ENCODE peak calls at places on chromosomes 7 and 10, in ten cellular contexts. Z is left ventricle myocardium inferior; W is esophagus muscularis mucosa; U is breast epithelium; R is effector memory CD4-positive, alpha-beta T cell; Y is spleen; B is uterus; S is A673; I is keratinocyte; X is psoas muscle. J is an unnamed sample.

GRCh38 chr10:132489704-132490534 is 47.7 kb upstream of the INPP5A start:
- DNase-seq in B (peak; percentile 10), U (no peak), R (no peak), I (no peak), Y (peak; percentile 51), Z (no peak), S (no peak), X (no peak), W (no peak), J (no peak)

GRCh38 chr7:128915271-128915819 is 4.8 kb upstream of the KCP start:
- DNase-seq in W (no peak), I (no peak), B (no peak), U (no peak), S (no peak), Y (peak; percentile 72), X (no peak), Z (no peak), R (no peak), J (no peak)

GRCh38 chr7:105024734-105025133 is 10.7 kb downstream of the KMT2E start:
- DNase-seq in B (no peak), I (no peak), Z (no peak), S (no peak), R (no peak), Y (no peak), W (no peak), U (no peak), X (no peak), J (no peak)

GRCh38 chr10:110681023-110681681 is 37.0 kb downstream of the RBM20 start:
- DNase-seq in U (no peak), R (no peak), S (peak; percentile 77), Z (peak; percentile 31), X (peak; percentile 34), B (no peak), W (no peak), I (no peak), Y (no peak), J (no peak)

GRCh38 chr10:129659881-129660280 is 192.8 kb downstream of the MGMT start:
- DNase-seq in Z (no peak), Y (no peak), I (no peak), U (no peak), R (no peak), X (no peak), S (peak; percentile 79), B (no peak), W (peak; percentile 66), J (no peak)

GRCh38 chr7:1910081-1910685 is 240.1 kb downstream of the ELFN1 start:
- DNase-seq in Y (no peak), W (no peak), I (no peak), R (no peak), X (no peak), U (no peak), B (no peak), Z (no peak), S (no peak), J (no peak)

GRCh38 chr7:71320916-71321315 is 189.0 kb downstream of the GALNT17 start:
- DNase-seq in I (no peak), S (no peak), W (no peak), B (no peak), U (no peak), Z (no peak), X (no peak), R (no peak), Y (no peak), J (no peak)

GRCh38 chr7:97025983-97026704 is 1.5 kb upstream of the DLX5 start:
- DNase-seq in R (no peak), W (peak; percentile 90), U (no peak), X (no peak), S (no peak), I (no peak), Y (peak; percentile 71), Z (no peak), B (no peak), J (no peak)

GRCh38 chr7:25658375-25658774 is 430.1 kb upstream of the NPVF start:
- DNase-seq in Y (no peak), X (no peak), I (no peak), W (no peak), B (no peak), U (no peak), R (no peak), Z (no peak), S (no peak), J (no peak)

GRCh38 chr7:107408349-107408748 is 61.5 kb upstream of the GPR22 start:
- DNase-seq in W (no peak), Z (no peak), U (no peak), B (no peak), X (no peak), S (no peak), Y (no peak), I (no peak), R (no peak), J (no peak)

GRCh38 chr10:53786236-53786635 is 1013.7 kb upstream of the MBL2 start:
- DNase-seq in X (no peak), W (no peak), S (no peak), R (no peak), Y (no peak), U (no peak), Z (no peak), B (no peak), I (no peak), J (no peak)

GRCh38 chr10:31887850-31888249 is 40.8 kb downstream of the ARHGAP12 start:
- DNase-seq in B (no peak), Y (no peak), U (no peak), R (no peak), X (no peak), I (no peak), W (no peak), S (no peak), Z (no peak), J (no peak)
- H3K27ac ChIP-seq in B (no peak overlapping the region), Y (no peak overlapping the region), U (no peak overlapping the region), R (no peak overlapping the region), X (no peak overlapping the region), I (no peak overlapping the region), W (no peak overlapping the region), S (no peak overlapping the region), Z (no peak overlapping the region), J (no peak overlapping the region)

GRCh38 chr10:4281207-4281825 is 496.3 kb upstream of the KLF6 start:
- DNase-seq in W (peak; percentile 83), Z (no peak), I (no peak), X (no peak), B (no peak), Y (no peak), U (no peak), R (no peak), S (no peak), J (no peak)

GRCh38 chr10:4282496-4282895 is 497.5 kb upstream of the KLF6 start:
- DNase-seq in B (no peak), W (peak; percentile 68), Z (no peak), Y (no peak), R (no peak), U (no peak), S (no peak), X (no peak), I (no peak), J (no peak)

GRCh38 chr10:4283841-4284610 is 499.0 kb upstream of the KLF6 start:
- DNase-seq in Z (peak; percentile 69), S (no peak), W (peak; percentile 92), R (no peak), X (peak; percentile 59), I (no peak), U (peak; percentile 44), B (peak; percentile 67), Y (no peak), J (peak; percentile 75)

GRCh38 chr10:4280481-4281206 is 495.6 kb upstream of the KLF6 start:
- DNase-seq in X (no peak), S (no peak), W (peak; percentile 80), U (no peak), B (no peak), I (no peak), Y (no peak), Z (no peak), R (no peak), J (no peak)

GRCh38 chr10:4285121-4285520 is 500.1 kb upstream of the KLF6 start:
- DNase-seq in W (peak; percentile 84), S (no peak), U (no peak), X (no peak), Y (no peak), B (no peak), Z (no peak), R (no peak), I (no peak), J (no peak)
- H3K27ac ChIP-seq in W (peak overlapping the region; percentile 90), S (no peak overlapping the region), U (peak overlapping the region; percentile 70), X (peak overlapping the region; percentile 56), Y (no peak overlapping the region), B (peak overlapping the region; percentile 86), Z (peak overlapping the region; percentile 82), R (no peak overlapping the region), I (no peak overlapping the region), J (no peak overlapping the region)

DNA sequence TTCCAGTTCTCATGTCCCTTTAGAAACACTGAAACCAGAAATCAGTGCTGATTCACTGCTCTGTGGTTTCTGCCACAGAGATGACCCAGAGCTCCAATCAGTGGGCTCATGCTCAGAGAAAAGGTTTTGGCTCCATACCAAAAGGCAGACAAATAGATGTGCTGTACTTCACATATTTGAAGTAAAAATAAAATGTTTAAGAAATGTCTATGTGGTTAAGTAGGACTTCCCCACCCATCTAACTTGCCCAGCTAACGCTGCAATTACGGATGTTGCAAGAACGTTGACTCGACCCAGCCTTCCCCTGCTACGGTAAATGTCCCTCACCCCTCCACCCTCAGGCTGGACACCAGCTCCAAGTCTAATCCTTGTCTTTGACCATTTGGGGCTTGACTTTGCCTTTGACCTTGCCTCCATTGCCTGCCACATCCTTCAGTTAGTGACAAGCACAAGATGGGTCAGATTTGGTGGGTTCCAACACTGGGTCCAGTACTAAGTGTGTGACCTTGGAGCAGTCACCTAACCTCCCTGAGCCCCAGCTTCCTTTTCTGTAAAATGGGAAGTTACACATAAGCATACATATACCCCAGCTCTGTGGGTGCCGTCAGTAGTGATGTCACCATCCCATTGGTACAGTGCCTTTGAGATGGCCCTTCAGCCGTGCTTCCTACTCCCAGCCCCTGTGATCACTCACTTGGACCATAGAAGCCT is 95.8 kb downstream of the CHST15 start:
- DNase-seq in R (no peak), S (no peak), X (no peak), B (no peak), W (peak; percentile 92), I (peak; percentile 76), Y (peak; percentile 85), Z (no peak), U (peak; percentile 23), J (peak; percentile 66)
- H3K27ac ChIP-seq in R (no peak overlapping the region), S (no peak overlapping the region), X (no peak overlapping the region), B (no peak overlapping the region), W (peak overlapping the region; percentile 37), I (peak overlapping the region; percentile 58), Y (no peak overlapping the region), Z (no peak overlapping the region), U (no peak overlapping the region), J (no peak overlapping the region)

DNA sequence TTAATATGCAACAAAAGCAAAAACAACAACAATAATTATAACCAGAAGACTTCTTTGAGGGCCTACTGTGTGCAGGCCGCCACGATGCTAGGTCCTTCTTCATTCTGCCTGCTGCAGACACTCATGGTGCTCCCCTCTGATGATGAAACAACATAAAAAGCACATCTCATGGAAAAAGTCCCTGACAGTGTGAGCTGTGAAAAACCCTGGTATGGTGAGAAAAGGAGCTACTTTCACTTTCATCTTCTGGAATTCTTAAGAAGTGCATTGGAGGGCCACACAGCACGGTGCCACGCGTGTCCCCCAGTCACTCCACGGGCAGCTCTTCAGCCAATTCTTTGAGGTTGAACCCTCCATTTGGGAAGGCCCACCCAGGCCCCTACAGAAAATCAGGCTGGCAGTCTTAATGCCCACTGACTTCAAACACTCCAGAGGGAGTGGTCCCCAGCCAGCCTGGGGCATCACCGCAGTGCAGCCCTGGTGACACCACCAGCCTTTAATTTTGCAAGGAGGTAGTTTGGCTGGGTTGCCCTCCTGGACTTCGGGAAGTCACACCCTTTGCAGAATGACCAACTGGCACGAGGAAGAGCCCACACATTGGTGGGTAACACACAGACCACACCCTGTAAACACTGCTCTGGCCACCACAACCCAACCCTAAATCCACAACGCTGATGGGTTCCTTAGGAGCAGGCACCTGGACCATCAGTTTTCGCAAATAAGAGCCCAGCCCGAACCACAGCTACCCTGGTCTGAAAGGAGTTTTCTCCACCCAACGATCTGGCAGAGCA is 7.6 kb downstream of the KCNMA1 start:
- DNase-seq in B (no peak), Z (no peak), S (no peak), U (no peak), W (no peak), X (no peak), R (no peak), I (no peak), Y (no peak), J (no peak)
- H3K27ac ChIP-seq in B (peak overlapping the region; percentile 66), Z (no peak overlapping the region), S (no peak overlapping the region), U (peak overlapping the region; percentile 42), W (peak overlapping the region; percentile 93), X (no peak overlapping the region), R (no peak overlapping the region), I (peak overlapping the region; percentile 52), Y (no peak overlapping the region), J (no peak overlapping the region)